ENCODE peak calls at places on chromosomes 12 and 14, in seven cellular contexts. T is fibroblast of lung; J is CD4-positive, alpha-beta T cell; C is cardiac muscle cell; X is PC-9; L is colonic mucosa; V is effector memory CD4-positive, alpha-beta T cell. R is an unnamed sample.

GRCh38 chr12:79692860-79693605 is 2.3 kb upstream of the PAWR start:
- DNase-seq in T (peak; percentile 69), J (no peak), C (peak; percentile 30), X (no peak), L (no peak), V (no peak), R (peak; percentile 86)

GRCh38 chr12:106907411-106907810 is 48.3 kb upstream of the TMEM263 start:
- DNase-seq in T (no peak), J (no peak), C (no peak), X (no peak), L (no peak), V (no peak), R (no peak)

GRCh38 chr12:75350413-75350812 is 15.9 kb downstream of the GLIPR1L1 start:
- DNase-seq in T (no peak), J (no peak), C (no peak), X (no peak), L (no peak), V (no peak), R (no peak)

GRCh38 chr12:96221391-96221790 is 27.2 kb downstream of the ELK3 start:
- DNase-seq in T (no peak), J (no peak), C (no peak), X (no peak), L (no peak), V (no peak), R (peak; percentile 70)

GRCh38 chr14:55710506-55711041 is 130.6 kb downstream of the KTN1 start:
- DNase-seq in T (no peak), J (no peak), C (no peak), X (no peak), L (no peak), V (no peak), R (no peak)

GRCh38 chr14:57390806-57391562 is 598 bp downstream of the NAA30 start:
- DNase-seq in T (peak; percentile 50), J (peak; percentile 27), C (peak; percentile 41), X (peak; percentile 34), L (peak; percentile 36), V (peak; percentile 9), R (no peak)

GRCh38 chr12:92218394-92219077 is 72.9 kb upstream of the BTG1 start:
- DNase-seq in T (no peak), J (no peak), C (no peak), X (no peak), L (no peak), V (no peak), R (no peak)

GRCh38 chr12:115135800-115136211 is 451.8 kb upstream of the TBX3 start:
- DNase-seq in T (peak; percentile 56), J (no peak), C (peak; percentile 86), X (no peak), L (peak; percentile 38), V (no peak), R (no peak)

GRCh38 chr12:130076126-130076525 is 86.1 kb upstream of the FZD10 start:
- DNase-seq in T (no peak), J (no peak), C (no peak), X (no peak), L (no peak), V (no peak), R (no peak)

GRCh38 chr14:67263499-67264149 is 22.4 kb downstream of the PALS1 start:
- DNase-seq in T (peak; percentile 75), J (no peak), C (peak; percentile 83), X (no peak), L (no peak), V (no peak), R (no peak)

GRCh38 chr14:36430662-36431084 is 89.4 kb downstream of the NKX2-1 start:
- DNase-seq in T (no peak), J (no peak), C (no peak), X (no peak), L (no peak), V (no peak), R (peak; percentile 58)

GRCh38 chr14:91067186-91067585 is 6.7 kb upstream of the RPS6KA5 start:
- DNase-seq in T (no peak), J (no peak), C (no peak), X (no peak), L (no peak), V (no peak), R (no peak)

GRCh38 chr14:95192306-95192705 is 35.0 kb upstream of the DICER1 start:
- DNase-seq in T (no peak), J (no peak), C (no peak), X (no peak), L (no peak), V (no peak), R (no peak)

GRCh38 chr14:101253948-101254347 is 307.3 kb upstream of the DIO3 start:
- DNase-seq in T (no peak), J (no peak), C (no peak), X (no peak), L (no peak), V (no peak), R (no peak)
- H3K27me3 ChIP-seq in T (no peaks in the 10 kb centered on the region), J (peaks cover 4% of the 10 kb centered on the region), C (no peaks in the 10 kb centered on the region), X (no peaks in the 10 kb centered on the region), L (no peaks in the 10 kb centered on the region), V (no peaks in the 10 kb centered on the region), R (no peaks in the 10 kb centered on the region)

GRCh38 chr12:132397152-132397933 is 68.0 kb upstream of the GALNT9 start:
- DNase-seq in T (no peak), J (no peak), C (no peak), X (no peak), L (no peak), V (no peak), R (no peak)
- H3K27me3 ChIP-seq in T (no peaks in the 10 kb centered on the region), J (peaks cover 26% of the 10 kb centered on the region), C (peaks cover 48% of the 10 kb centered on the region), X (peaks cover 62% of the 10 kb centered on the region), L (peaks cover 14% of the 10 kb centered on the region), V (no peaks in the 10 kb centered on the region), R (peaks cover 16% of the 10 kb centered on the region)

DNA sequence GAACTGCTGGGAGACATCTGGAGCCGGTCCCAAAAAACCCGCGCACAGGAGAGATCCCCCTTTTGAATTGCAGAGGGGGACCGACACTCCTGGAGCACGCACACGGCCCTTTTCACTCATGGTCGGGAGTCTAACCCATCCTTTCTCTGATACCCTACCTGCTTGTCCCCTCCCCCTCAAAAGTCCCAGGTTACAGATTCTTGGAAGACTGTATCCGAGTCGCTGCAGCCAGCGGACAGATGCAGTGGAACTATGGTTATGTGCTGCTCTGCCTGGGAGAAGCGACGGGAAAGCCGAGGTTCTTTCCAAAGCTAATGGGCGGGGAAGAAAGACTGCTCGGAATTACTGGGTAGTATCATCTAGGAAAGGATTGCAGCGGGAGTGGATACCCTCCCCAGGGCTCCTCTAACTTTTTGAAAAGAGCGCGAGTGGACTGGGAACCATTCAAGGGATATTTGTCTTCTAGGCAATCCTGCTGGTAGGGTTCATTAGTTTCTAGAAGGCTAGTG is 1.5 kb downstream of the PTHLH start:
- DNase-seq in T (peak; percentile 44), J (no peak), C (peak; percentile 43), X (no peak), L (no peak), V (no peak), R (peak; percentile 58)
- H3K27me3 ChIP-seq in T (peaks cover 25% of the 10 kb centered on the region), J (peaks cover 90% of the 10 kb centered on the region), C (peaks cover 100% of the 10 kb centered on the region), X (no peaks in the 10 kb centered on the region), L (peaks cover 66% of the 10 kb centered on the region), V (peaks cover 50% of the 10 kb centered on the region), R (no peaks in the 10 kb centered on the region)

GRCh38 chr14:99157676-99158075 is 114.3 kb downstream of the BCL11B start:
- DNase-seq in T (no peak), J (no peak), C (no peak), X (no peak), L (no peak), V (no peak), R (no peak)

GRCh38 chr14:99156814-99157213 is 115.2 kb downstream of the BCL11B start:
- DNase-seq in T (no peak), J (no peak), C (no peak), X (no peak), L (no peak), V (no peak), R (no peak)

GRCh38 chr14:99156026-99156425 is 116.0 kb downstream of the BCL11B start:
- DNase-seq in T (no peak), J (no peak), C (no peak), X (no peak), L (no peak), V (no peak), R (no peak)

GRCh38 chr14:99157246-99157645 is 114.8 kb downstream of the BCL11B start:
- DNase-seq in T (no peak), J (no peak), C (no peak), X (no peak), L (no peak), V (no peak), R (no peak)

GRCh38 chr14:99155173-99155777 is 116.7 kb downstream of the BCL11B start:
- DNase-seq in T (peak; percentile 6), J (no peak), C (peak; percentile 2), X (no peak), L (no peak), V (no peak), R (peak; percentile 35)
- H3K27me3 ChIP-seq in T (no peaks in the 10 kb centered on the region), J (no peaks in the 10 kb centered on the region), C (no peaks in the 10 kb centered on the region), X (peaks cover 32% of the 10 kb centered on the region), L (no peaks in the 10 kb centered on the region), V (no peaks in the 10 kb centered on the region), R (peaks cover under 1% of the 10 kb centered on the region)

DNA sequence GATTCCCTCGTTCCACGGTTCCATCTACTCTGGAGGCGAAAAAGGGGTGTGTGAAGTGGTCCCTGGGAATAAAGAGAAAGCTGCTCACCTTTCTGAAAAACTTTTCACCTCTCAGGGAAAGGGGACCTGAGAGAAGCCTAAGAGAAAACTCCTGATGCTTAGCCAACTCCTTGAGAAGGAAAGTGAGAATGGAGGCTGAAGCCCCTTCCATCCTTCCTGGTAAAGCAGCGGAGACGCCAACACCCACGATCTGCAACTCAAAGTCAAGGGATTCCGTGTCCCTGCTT is 110.0 kb downstream of the ARF6 start:
- DNase-seq in T (no peak), J (no peak), C (no peak), X (no peak), L (no peak), V (no peak), R (no peak)
- H3K27me3 ChIP-seq in T (no peaks in the 10 kb centered on the region), J (no peaks in the 10 kb centered on the region), C (peaks cover 10% of the 10 kb centered on the region), X (no peaks in the 10 kb centered on the region), L (no peaks in the 10 kb centered on the region), V (no peaks in the 10 kb centered on the region), R (no peaks in the 10 kb centered on the region)

GRCh38 chr12:68893201-68893600 is 39.8 kb downstream of the CPM start:
- DNase-seq in T (no peak), J (no peak), C (no peak), X (no peak), L (no peak), V (no peak), R (no peak)
- H3K27me3 ChIP-seq in T (no peaks in the 10 kb centered on the region), J (no peaks in the 10 kb centered on the region), C (no peaks in the 10 kb centered on the region), X (no peaks in the 10 kb centered on the region), L (no peaks in the 10 kb centered on the region), V (no peaks in the 10 kb centered on the region), R (no peaks in the 10 kb centered on the region)

GRCh38 chr12:131694116-131694838 is 16.6 kb upstream of the SFSWAP start:
- DNase-seq in T (no peak), J (no peak), C (no peak), X (no peak), L (no peak), V (no peak), R (no peak)
- H3K27me3 ChIP-seq in T (no peaks in the 10 kb centered on the region), J (no peaks in the 10 kb centered on the region), C (no peaks in the 10 kb centered on the region), X (peaks cover 84% of the 10 kb centered on the region), L (no peaks in the 10 kb centered on the region), V (no peaks in the 10 kb centered on the region), R (no peaks in the 10 kb centered on the region)

R was measured in bronchial epithelial cell.